ENCODE peak calls at places on chromosomes 6 and 20, in five cellular contexts. One of them, this sample, is unnamed.

GRCh38 chr6:140744648-140745320 is 1370.3 kb upstream of the CITED2 start:
- DNase-seq in heart right ventricle: no peak
- DNase-seq in adrenal gland: peak
- DNase-seq in A549: no peak
- DNase-seq in ascending aorta: no peak
- DNase-seq in this sample: no peak

GRCh38 chr6:140850438-140850837 is 1282.3 kb upstream of the GJE1 start:
- DNase-seq in heart right ventricle: no peak
- DNase-seq in adrenal gland: no peak
- DNase-seq in A549: no peak
- DNase-seq in ascending aorta: no peak
- DNase-seq in this sample: no peak

GRCh38 chr6:15953152-15953880 is 175.6 kb upstream of the MYLIP start:
- DNase-seq in heart right ventricle: no peak
- DNase-seq in adrenal gland: no peak
- DNase-seq in A549: no peak
- DNase-seq in ascending aorta: no peak
- DNase-seq in this sample: no peak

GRCh38 chr20:54514020-54514607 is 38.7 kb downstream of the DOK5 start:
- DNase-seq in heart right ventricle: no peak
- DNase-seq in adrenal gland: no peak
- DNase-seq in A549: no peak
- DNase-seq in ascending aorta: no peak
- DNase-seq in this sample: no peak

GRCh38 chr6:39778581-39779270 is 13.4 kb upstream of the DAAM2 start:
- DNase-seq in heart right ventricle: no peak
- DNase-seq in adrenal gland: no peak
- DNase-seq in A549: no peak
- DNase-seq in ascending aorta: no peak
- DNase-seq in this sample: no peak

GRCh38 chr6:166633732-166634535 is 6.9 kb upstream of the RPS6KA2 start:
- DNase-seq in heart right ventricle: no peak
- DNase-seq in adrenal gland: peak
- DNase-seq in A549: no peak
- DNase-seq in ascending aorta: peak
- DNase-seq in this sample: no peak

GRCh38 chr20:16580127-16580526 is 6.9 kb upstream of the KIF16B start:
- DNase-seq in heart right ventricle: no peak
- DNase-seq in adrenal gland: no peak
- DNase-seq in A549: no peak
- DNase-seq in ascending aorta: no peak
- DNase-seq in this sample: no peak

GRCh38 chr6:162940426-162940825 is 212.7 kb downstream of the PACRG start:
- DNase-seq in heart right ventricle: no peak
- DNase-seq in adrenal gland: no peak
- DNase-seq in A549: no peak
- DNase-seq in ascending aorta: no peak
- DNase-seq in this sample: peak

GRCh38 chr20:57652865-57653545 is 32.8 kb upstream of the ZBP1 start:
- DNase-seq in heart right ventricle: no peak
- DNase-seq in adrenal gland: peak
- DNase-seq in A549: peak
- DNase-seq in ascending aorta: peak
- DNase-seq in this sample: no peak

GRCh38 chr6:151891524-151891923 is 84.0 kb downstream of the ESR1 start:
- DNase-seq in heart right ventricle: no peak
- DNase-seq in adrenal gland: no peak
- DNase-seq in A549: no peak
- DNase-seq in ascending aorta: no peak
- DNase-seq in this sample: no peak

GRCh38 chr6:72272958-72273357 is 348.9 kb upstream of the KCNQ5 start:
- DNase-seq in heart right ventricle: no peak
- DNase-seq in adrenal gland: no peak
- DNase-seq in A549: no peak
- DNase-seq in ascending aorta: no peak
- DNase-seq in this sample: no peak

GRCh38 chr20:47667086-47667485 is 118.2 kb downstream of the SULF2 start:
- DNase-seq in heart right ventricle: no peak
- DNase-seq in adrenal gland: no peak
- DNase-seq in A549: no peak
- DNase-seq in ascending aorta: peak
- DNase-seq in this sample: no peak

GRCh38 chr6:24621626-24622360 is 24.2 kb downstream of the KIAA0319 start:
- DNase-seq in heart right ventricle: no peak
- DNase-seq in adrenal gland: no peak
- DNase-seq in A549: no peak
- DNase-seq in ascending aorta: no peak
- DNase-seq in this sample: no peak

GRCh38 chr6:158011478-158011920 is 29.8 kb downstream of the SYNJ2 start:
- DNase-seq in heart right ventricle: no peak
- DNase-seq in adrenal gland: peak
- DNase-seq in A549: no peak
- DNase-seq in ascending aorta: no peak
- DNase-seq in this sample: no peak

GRCh38 chr6:39088331-39088730 is 26.7 kb downstream of the SAYSD1 start:
- DNase-seq in heart right ventricle: no peak
- DNase-seq in adrenal gland: peak
- DNase-seq in A549: peak
- DNase-seq in ascending aorta: no peak
- DNase-seq in this sample: no peak

GRCh38 chr20:3420211-3420707 is 12.8 kb upstream of the DNAAF9 start:
- DNase-seq in heart right ventricle: no peak
- DNase-seq in adrenal gland: peak
- DNase-seq in A549: no peak
- DNase-seq in ascending aorta: peak
- DNase-seq in this sample: peak

GRCh38 chr6:37033255-37033654 is 27.8 kb downstream of the FGD2 start:
- DNase-seq in heart right ventricle: no peak
- DNase-seq in adrenal gland: peak
- DNase-seq in A549: no peak
- DNase-seq in ascending aorta: no peak
- DNase-seq in this sample: no peak

GRCh38 chr6:30091577-30092381 is 16.2 kb upstream of the RNF39 start:
- DNase-seq in heart right ventricle: no peak
- DNase-seq in adrenal gland: peak
- DNase-seq in A549: no peak
- DNase-seq in ascending aorta: no peak
- DNase-seq in this sample: no peak

GRCh38 chr20:63334356-63334755 is 26.8 kb downstream of the CHRNA4 start:
- DNase-seq in heart right ventricle: no peak
- DNase-seq in adrenal gland: no peak
- DNase-seq in A549: no peak
- DNase-seq in ascending aorta: no peak
- DNase-seq in this sample: no peak

GRCh38 chr20:39025883-39026282 is 63.7 kb downstream of the DHX35 start:
- DNase-seq in heart right ventricle: no peak
- DNase-seq in adrenal gland: no peak
- DNase-seq in A549: no peak
- DNase-seq in ascending aorta: no peak
- DNase-seq in this sample: no peak

GRCh38 chr20:39032997-39033396 is 70.9 kb downstream of the DHX35 start:
- DNase-seq in heart right ventricle: no peak
- DNase-seq in adrenal gland: no peak
- DNase-seq in A549: no peak
- DNase-seq in ascending aorta: no peak
- DNase-seq in this sample: no peak

GRCh38 chr20:39029324-39029820 is 67.2 kb downstream of the DHX35 start:
- DNase-seq in heart right ventricle: no peak
- DNase-seq in adrenal gland: no peak
- DNase-seq in A549: no peak
- DNase-seq in ascending aorta: no peak
- DNase-seq in this sample: no peak
- H3K27ac ChIP-seq in heart right ventricle: no peak
- H3K27ac ChIP-seq in adrenal gland: no peak
- H3K27ac ChIP-seq in A549: no peak
- H3K27ac ChIP-seq in ascending aorta: no peak
- H3K27ac ChIP-seq in this sample: no peak

GRCh38 chr20:51661609-51662178 is 106.5 kb downstream of the ATP9A start:
- DNase-seq in heart right ventricle: no peak
- DNase-seq in adrenal gland: no peak
- DNase-seq in A549: peak
- DNase-seq in ascending aorta: no peak
- DNase-seq in this sample: no peak
- H3K27ac ChIP-seq in heart right ventricle: no peak
- H3K27ac ChIP-seq in adrenal gland: no peak
- H3K27ac ChIP-seq in A549: peak
- H3K27ac ChIP-seq in ascending aorta: peak
- H3K27ac ChIP-seq in this sample: no peak

GRCh38 chr20:50737352-50737751 is 6.0 kb downstream of the PARD6B start:
- DNase-seq in heart right ventricle: no peak
- DNase-seq in adrenal gland: no peak
- DNase-seq in A549: no peak
- DNase-seq in ascending aorta: no peak
- DNase-seq in this sample: no peak
- H3K27ac ChIP-seq in heart right ventricle: no peak
- H3K27ac ChIP-seq in adrenal gland: no peak
- H3K27ac ChIP-seq in A549: peak
- H3K27ac ChIP-seq in ascending aorta: no peak
- H3K27ac ChIP-seq in this sample: no peak

GRCh38 chr6:3088446-3088845 is 20.2 kb downstream of the RIPK1 start:
- DNase-seq in heart right ventricle: no peak
- DNase-seq in adrenal gland: no peak
- DNase-seq in A549: no peak
- DNase-seq in ascending aorta: no peak
- DNase-seq in this sample: no peak

GRCh38 chr6:3090013-3090412 is 21.7 kb downstream of the RIPK1 start:
- DNase-seq in heart right ventricle: no peak
- DNase-seq in adrenal gland: no peak
- DNase-seq in A549: no peak
- DNase-seq in ascending aorta: no peak
- DNase-seq in this sample: no peak

GRCh38 chr6:3085074-3085473 is 16.8 kb downstream of the RIPK1 start:
- DNase-seq in heart right ventricle: no peak
- DNase-seq in adrenal gland: no peak
- DNase-seq in A549: no peak
- DNase-seq in ascending aorta: no peak
- DNase-seq in this sample: no peak

GRCh38 chr6:3086282-3086946 is 18.1 kb downstream of the RIPK1 start:
- DNase-seq in heart right ventricle: no peak
- DNase-seq in adrenal gland: no peak
- DNase-seq in A549: no peak
- DNase-seq in ascending aorta: no peak
- DNase-seq in this sample: no peak

DNA sequence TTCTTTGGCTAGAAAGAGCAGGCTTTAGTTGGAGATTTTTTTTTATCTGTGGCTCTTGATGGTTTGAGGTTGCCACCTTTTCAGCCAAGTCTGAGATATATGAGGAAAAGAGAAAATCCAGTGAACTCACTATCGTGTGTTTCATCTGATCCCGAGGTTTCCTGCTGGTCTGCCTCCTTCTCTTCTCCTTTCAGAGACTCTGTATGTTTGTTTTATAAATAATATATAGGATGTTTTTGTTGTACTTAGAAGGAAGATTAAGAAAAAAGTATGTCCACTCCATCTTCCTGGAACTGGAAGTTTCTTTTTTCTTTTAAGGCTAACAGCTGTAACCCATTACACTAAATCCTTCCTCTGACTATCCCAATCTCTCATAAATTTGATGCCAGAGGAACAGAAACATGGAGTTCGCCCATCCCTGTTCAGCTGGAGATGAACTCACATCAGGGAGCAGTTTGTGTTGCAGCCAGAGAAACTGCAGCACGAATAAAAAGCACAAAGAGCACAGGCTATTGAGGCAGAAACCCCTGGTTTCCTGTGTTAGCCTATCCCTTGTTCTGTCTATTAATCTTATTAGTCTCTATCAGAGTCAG is 20.7 kb downstream of the RIPK1 start:
- DNase-seq in heart right ventricle: no peak
- DNase-seq in adrenal gland: no peak
- DNase-seq in A549: no peak
- DNase-seq in ascending aorta: no peak
- DNase-seq in this sample: no peak
- H3K27ac ChIP-seq in heart right ventricle: peak
- H3K27ac ChIP-seq in adrenal gland: no peak
- H3K27ac ChIP-seq in A549: no peak
- H3K27ac ChIP-seq in ascending aorta: no peak
- H3K27ac ChIP-seq in this sample: no peak

DNA sequence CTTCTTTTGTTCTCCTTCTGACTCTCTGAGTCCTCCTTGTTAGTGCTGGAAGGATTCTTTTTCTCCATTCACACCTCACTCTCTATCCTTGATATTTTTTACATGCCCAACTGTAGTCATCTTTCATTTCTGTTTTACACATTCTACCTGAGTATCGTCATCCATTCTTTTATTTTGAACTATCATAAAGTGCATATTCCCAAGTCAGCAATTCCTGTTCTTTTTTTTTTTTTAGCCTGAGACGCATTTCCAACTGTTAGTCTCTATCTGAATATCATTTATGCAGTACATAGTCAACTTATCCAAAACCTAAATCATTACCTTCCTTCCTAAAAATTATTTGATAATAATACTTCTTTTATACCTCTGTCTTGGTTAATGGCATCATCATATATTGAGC is 207.5 kb downstream of the NKAIN2 start:
- DNase-seq in heart right ventricle: no peak
- DNase-seq in adrenal gland: no peak
- DNase-seq in A549: no peak
- DNase-seq in ascending aorta: no peak
- DNase-seq in this sample: no peak
- H3K27ac ChIP-seq in heart right ventricle: no peak
- H3K27ac ChIP-seq in adrenal gland: no peak
- H3K27ac ChIP-seq in A549: no peak
- H3K27ac ChIP-seq in ascending aorta: no peak
- H3K27ac ChIP-seq in this sample: no peak

GRCh38 chr6:43060755-43061633 is 1.6 kb downstream of the KLC4 start:
- DNase-seq in heart right ventricle: no peak
- DNase-seq in adrenal gland: no peak
- DNase-seq in A549: no peak
- DNase-seq in ascending aorta: no peak
- DNase-seq in this sample: no peak

GRCh38 chr6:43059168-43060033 is at the start of the genes KLC4 and MRPL2:
- DNase-seq in heart right ventricle: peak
- DNase-seq in adrenal gland: peak
- DNase-seq in A549: peak
- DNase-seq in ascending aorta: peak
- DNase-seq in this sample: peak

GRCh38 chr6:43055966-43056365 is 2.3 kb upstream of the CUL7 start:
- DNase-seq in heart right ventricle: no peak
- DNase-seq in adrenal gland: no peak
- DNase-seq in A549: no peak
- DNase-seq in ascending aorta: no peak
- DNase-seq in this sample: no peak

GRCh38 chr6:43060034-43060754 is 763 bp downstream of the KLC4 start:
- DNase-seq in heart right ventricle: no peak
- DNase-seq in adrenal gland: no peak
- DNase-seq in A549: peak
- DNase-seq in ascending aorta: no peak
- DNase-seq in this sample: no peak

DNA sequence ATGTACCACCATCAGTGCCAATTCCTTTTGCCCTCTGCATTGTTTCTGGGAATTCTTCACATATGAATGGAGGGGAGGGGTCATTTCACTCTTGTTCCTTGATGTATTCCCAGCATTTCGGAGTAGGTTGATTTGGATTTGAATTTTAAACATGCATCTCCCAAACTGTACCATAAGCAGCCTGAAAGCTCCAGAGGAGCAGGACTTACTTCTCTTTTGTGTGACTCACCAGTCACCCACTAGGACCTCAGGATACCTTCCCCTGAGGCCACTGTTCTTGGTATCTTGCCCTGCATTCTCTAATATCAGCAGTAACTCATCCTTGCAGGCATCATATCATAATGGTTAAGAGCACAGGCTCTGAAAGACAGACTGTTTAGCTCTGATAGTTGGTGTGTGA is 723 bp downstream of the MRPL2 start:
- DNase-seq in heart right ventricle: no peak
- DNase-seq in adrenal gland: no peak
- DNase-seq in A549: no peak
- DNase-seq in ascending aorta: no peak
- DNase-seq in this sample: no peak
- H3K27ac ChIP-seq in heart right ventricle: peak
- H3K27ac ChIP-seq in adrenal gland: no peak
- H3K27ac ChIP-seq in A549: peak
- H3K27ac ChIP-seq in ascending aorta: peak
- H3K27ac ChIP-seq in this sample: no peak

This sample was measured in substantia nigra.